ENCODE peak calls at places on chromosome 2, in four cellular contexts. B, T, N and G are unnamed samples.

GRCh38 chr2:240810199-240810598 is 9.8 kb downstream of the KIF1A start:
- DNase-seq in T (no peak), B (no peak), N (no peak), G (no peak)

GRCh38 chr2:36452279-36452678 is 96.7 kb downstream of the CRIM1 start:
- DNase-seq in B (no peak), N (no peak), T (no peak), G (no peak)

GRCh38 chr2:127001751-127002150 is 103.1 kb downstream of the TEX51 start:
- DNase-seq in N (no peak), T (no peak), B (no peak), G (no peak)

GRCh38 chr2:44560352-44560751 is 198.6 kb downstream of the CAMKMT start:
- DNase-seq in N (no peak), B (no peak), T (no peak), G (no peak)

GRCh38 chr2:96527052-96527964 is 9.2 kb upstream of the ARID5A start:
- DNase-seq in N (no peak), B (no peak), T (no peak), G (no peak)

GRCh38 chr2:162253435-162253834 is 10.2 kb upstream of the FAP start:
- DNase-seq in T (no peak), B (no peak), N (no peak), G (no peak)

GRCh38 chr2:132991464-132992045 is 321.6 kb upstream of the LYPD1 start:
- DNase-seq in T (no peak), B (no peak), N (no peak), G (no peak)

GRCh38 chr2:234973008-234973407 is 21.2 kb downstream of the SH3BP4 start:
- DNase-seq in B (no peak), T (no peak), N (no peak), G (no peak)

GRCh38 chr2:138649571-138649970 is 130.6 kb downstream of the NXPH2 start:
- DNase-seq in N (no peak), T (no peak), B (no peak), G (no peak)

GRCh38 chr2:170845343-170845742 is 28.7 kb downstream of the GAD1 start:
- DNase-seq in T (no peak), N (no peak), B (no peak), G (no peak)

GRCh38 chr2:168255866-168256265 is 8.5 kb upstream of the STK39 start:
- DNase-seq in T (no peak), N (no peak), B (no peak), G (no peak)

GRCh38 chr2:207264310-207264709 is 98.6 kb upstream of the KLF7 start:
- DNase-seq in N (no peak), B (no peak), T (no peak), G (no peak)

GRCh38 chr2:202831241-202831997 is 40.1 kb downstream of the ICA1L start:
- DNase-seq in B (no peak), T (peak; percentile 32), N (no peak), G (no peak)

GRCh38 chr2:152518656-152519580 is 183.9 kb downstream of the FMNL2 start:
- DNase-seq in N (no peak), B (no peak), T (no peak), G (no peak)

GRCh38 chr2:2657121-2657962 is 326.3 kb upstream of the MYT1L start:
- DNase-seq in B (no peak), T (no peak), N (no peak), G (no peak)

GRCh38 chr2:54966165-54966819 is 84.0 kb downstream of the RTN4 start:
- DNase-seq in T (no peak), B (no peak), N (no peak), G (no peak)

GRCh38 chr2:17877811-17878221 is 651 bp upstream of the KCNS3 start:
- DNase-seq in B (no peak), N (no peak), T (peak; percentile 56), G (no peak)

GRCh38 chr2:165193178-165193777 is 10.6 kb downstream of the SCN3A start:
- DNase-seq in N (no peak), B (no peak), T (peak; percentile 17), G (no peak)

GRCh38 chr2:168614291-168615018 is 158.4 kb downstream of the CERS6 start:
- DNase-seq in N (no peak), T (no peak), B (no peak), G (no peak)

GRCh38 chr2:98874186-98874689 is 61.8 kb downstream of the CRACDL start:
- DNase-seq in T (no peak), N (no peak), B (no peak), G (no peak)

GRCh38 chr2:20674974-20675679 is 8.2 kb downstream of the GDF7 start:
- DNase-seq in B (no peak), T (no peak), N (no peak), G (no peak)